ENCODE peak calls at places on chromosomes 1 and 21, in five cellular contexts. V, F, Y, A and I are unnamed samples.

GRCh38 chr1:231702321-231702720 is 75.7 kb downstream of the DISC1 start:
- DNase-seq in V (no peak), F (no peak), Y (no peak), A (no peak), I (no peak)

GRCh38 chr1:63835075-63835633 is 61.3 kb downstream of the ROR1 start:
- DNase-seq in V (no peak), F (no peak), Y (no peak), A (no peak), I (no peak)

GRCh38 chr1:16015960-16016901 is 1.6 kb downstream of the HSPB7 start:
- DNase-seq in V (peak; percentile 95), F (no peak), Y (no peak), A (peak; percentile 60), I (no peak)

GRCh38 chr1:170734412-170735175 is 70.7 kb downstream of the PRRX1 start:
- DNase-seq in V (no peak), F (no peak), Y (no peak), A (no peak), I (no peak)

GRCh38 chr1:56547977-56548376 is 31.4 kb downstream of the PLPP3 start:
- DNase-seq in V (no peak), F (no peak), Y (no peak), A (no peak), I (no peak)

GRCh38 chr21:22145555-22145954 is 1147.3 kb downstream of the NCAM2 start:
- DNase-seq in V (no peak), F (no peak), Y (no peak), A (no peak), I (no peak)

GRCh38 chr1:46333300-46334029 is 7.1 kb upstream of the NSUN4 start:
- DNase-seq in V (no peak), F (no peak), Y (peak; percentile 69), A (peak; percentile 18), I (no peak)

GRCh38 chr1:92323473-92324453 is 24.9 kb downstream of the RPAP2 start:
- DNase-seq in V (no peak), F (no peak), Y (peak; percentile 34), A (no peak), I (no peak)

GRCh38 chr1:101112051-101112770 is 86.6 kb upstream of the DPH5 start:
- DNase-seq in V (peak; percentile 74), F (no peak), Y (peak; percentile 20), A (no peak), I (peak; percentile 70)

GRCh38 chr21:41703857-41704501 is 62.9 kb downstream of the RIPK4 start:
- DNase-seq in V (no peak), F (peak; percentile 75), Y (peak; percentile 51), A (no peak), I (no peak)

GRCh38 chr1:32071758-32072621 is 749 bp upstream of the TMEM39B start:
- DNase-seq in V (no peak), F (no peak), Y (no peak), A (no peak), I (no peak)

GRCh38 chr1:63731117-63732043 is 42.4 kb upstream of the ROR1 start:
- DNase-seq in V (peak; percentile 72), F (no peak), Y (no peak), A (no peak), I (no peak)

GRCh38 chr1:29500651-29501050 is 264.3 kb downstream of the PTPRU start:
- DNase-seq in V (peak; percentile 29), F (no peak), Y (no peak), A (no peak), I (no peak)

GRCh38 chr1:29687601-29688244 is 451.4 kb downstream of the PTPRU start:
- DNase-seq in V (peak; percentile 6), F (no peak), Y (no peak), A (no peak), I (no peak)

GRCh38 chr1:44849575-44850132 is 6.6 kb upstream of the PTCH2 start:
- DNase-seq in V (no peak), F (no peak), Y (no peak), A (no peak), I (no peak)

GRCh38 chr1:18948048-18948912 is 8.2 kb downstream of the IFFO2 start:
- DNase-seq in V (peak; percentile 84), F (no peak), Y (no peak), A (no peak), I (peak; percentile 55)

GRCh38 chr21:16473965-16474364 is 744.2 kb downstream of the USP25 start:
- DNase-seq in V (no peak), F (no peak), Y (no peak), A (no peak), I (no peak)

GRCh38 chr1:229209816-229210215 is 61.1 kb upstream of the RAB4A start:
- DNase-seq in V (no peak), F (no peak), Y (no peak), A (no peak), I (no peak)

GRCh38 chr1:150877220-150877516 is 769 bp upstream of the ARNT start:
- DNase-seq in V (no peak), F (no peak), Y (peak; percentile 40), A (no peak), I (no peak)

GRCh38 chr1:177145102-177145779 is 19.3 kb downstream of the ASTN1 start:
- DNase-seq in V (no peak), F (no peak), Y (no peak), A (peak; percentile 72), I (no peak)

GRCh38 chr1:106173101-106173500 is 883.4 kb upstream of the PRMT6 start:
- DNase-seq in V (no peak), F (no peak), Y (no peak), A (no peak), I (no peak)

GRCh38 chr1:67978988-67979516 is 71.4 kb downstream of the DIRAS3 start:
- DNase-seq in V (no peak), F (no peak), Y (no peak), A (no peak), I (no peak)

GRCh38 chr1:167460836-167461235 is 57.5 kb downstream of the CD247 start:
- DNase-seq in V (no peak), F (no peak), Y (no peak), A (no peak), I (no peak)

GRCh38 chr1:20589331-20590312 is 725 bp downstream of the CDA start:
- DNase-seq in V (no peak), F (no peak), Y (no peak), A (peak; percentile 27), I (peak; percentile 72)

GRCh38 chr1:14140800-14141526 is 441.0 kb downstream of the PRDM2 start:
- DNase-seq in V (peak; percentile 80), F (peak; percentile 13), Y (no peak), A (peak; percentile 13), I (peak; percentile 69)

GRCh38 chr1:71424536-71424935 is 343.7 kb upstream of the ZRANB2 start:
- DNase-seq in V (no peak), F (no peak), Y (no peak), A (no peak), I (no peak)

DNA sequence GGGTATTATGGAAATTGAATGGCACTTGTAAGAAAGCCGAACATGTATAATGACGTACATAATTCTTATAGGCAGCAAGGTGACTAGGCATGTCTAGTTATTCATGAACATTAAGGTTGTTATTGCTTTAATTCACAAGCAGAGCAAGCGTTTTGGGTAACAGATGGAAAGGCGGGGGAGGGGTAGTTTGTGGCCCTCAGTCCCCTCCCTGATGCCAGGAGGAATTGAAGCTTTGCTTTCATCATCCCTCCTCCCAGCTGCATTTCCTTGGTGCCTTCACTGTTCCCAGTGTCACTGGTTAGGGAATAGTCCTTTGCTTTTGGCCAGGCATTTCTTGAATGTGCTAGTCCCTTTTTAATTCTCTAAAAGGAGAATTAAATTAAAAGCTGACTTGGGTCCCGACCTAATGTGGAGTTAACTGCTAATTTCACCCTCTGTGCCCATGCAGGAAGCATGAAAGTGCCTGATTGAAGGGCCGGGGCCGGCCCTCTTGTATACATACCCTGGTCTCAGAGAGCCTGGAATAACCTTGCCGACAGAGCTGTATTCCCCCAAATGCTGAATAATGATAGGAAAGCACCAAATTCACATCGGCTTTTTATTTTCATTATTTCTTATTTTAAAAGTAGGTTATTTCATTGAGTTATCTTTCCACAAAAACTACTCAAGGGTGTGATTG is 42.6 kb downstream of the RYR2 start:
- DNase-seq in V (no peak), F (no peak), Y (no peak), A (no peak), I (no peak)
- H3K4me1 ChIP-seq in V (no peaks in the 10 kb centered on the region), F (no peaks in the 10 kb centered on the region), Y (no peaks in the 10 kb centered on the region), A (peaks cover 19% of the 10 kb centered on the region), I (no peaks in the 10 kb centered on the region)

DNA sequence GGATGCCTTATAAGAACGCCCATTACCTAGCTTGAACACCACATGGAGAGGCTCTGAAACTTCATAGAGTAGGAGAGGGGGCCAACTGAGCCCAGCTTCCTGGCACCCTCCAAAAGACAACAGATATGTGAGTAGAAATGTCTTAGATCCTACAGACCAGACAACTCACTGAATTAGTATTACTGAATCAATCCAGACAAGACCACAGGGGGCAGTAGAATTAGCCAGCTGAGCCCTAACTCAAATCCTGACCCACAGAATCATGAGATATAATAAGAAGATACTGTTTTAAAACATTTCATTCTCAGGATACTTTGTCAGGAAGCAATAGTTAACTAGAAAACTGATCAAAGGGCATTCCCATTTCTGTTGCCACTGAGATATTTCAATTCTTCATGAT is 45.8 kb upstream of the C1orf21 start:
- DNase-seq in V (no peak), F (no peak), Y (no peak), A (no peak), I (no peak)
- TF ChIP-seq CTCF in V (no peak), F (no peak), Y (no peak), A (peak; percentile 29), I (no peak)

GRCh38 chr21:38810826-38811164 is 5.1 kb downstream of the ETS2 start:
- DNase-seq in V (no peak), F (no peak), Y (no peak), A (no peak), I (no peak)

GRCh38 chr21:38809170-38809878 is 3.6 kb downstream of the ETS2 start:
- DNase-seq in V (no peak), F (no peak), Y (no peak), A (no peak), I (no peak)

GRCh38 chr21:38807987-38808386 is 2.3 kb downstream of the ETS2 start:
- DNase-seq in V (no peak), F (no peak), Y (no peak), A (no peak), I (no peak)

GRCh38 chr21:38811257-38811656 is 5.5 kb downstream of the ETS2 start:
- DNase-seq in V (peak; percentile 12), F (no peak), Y (no peak), A (no peak), I (no peak)

DNA sequence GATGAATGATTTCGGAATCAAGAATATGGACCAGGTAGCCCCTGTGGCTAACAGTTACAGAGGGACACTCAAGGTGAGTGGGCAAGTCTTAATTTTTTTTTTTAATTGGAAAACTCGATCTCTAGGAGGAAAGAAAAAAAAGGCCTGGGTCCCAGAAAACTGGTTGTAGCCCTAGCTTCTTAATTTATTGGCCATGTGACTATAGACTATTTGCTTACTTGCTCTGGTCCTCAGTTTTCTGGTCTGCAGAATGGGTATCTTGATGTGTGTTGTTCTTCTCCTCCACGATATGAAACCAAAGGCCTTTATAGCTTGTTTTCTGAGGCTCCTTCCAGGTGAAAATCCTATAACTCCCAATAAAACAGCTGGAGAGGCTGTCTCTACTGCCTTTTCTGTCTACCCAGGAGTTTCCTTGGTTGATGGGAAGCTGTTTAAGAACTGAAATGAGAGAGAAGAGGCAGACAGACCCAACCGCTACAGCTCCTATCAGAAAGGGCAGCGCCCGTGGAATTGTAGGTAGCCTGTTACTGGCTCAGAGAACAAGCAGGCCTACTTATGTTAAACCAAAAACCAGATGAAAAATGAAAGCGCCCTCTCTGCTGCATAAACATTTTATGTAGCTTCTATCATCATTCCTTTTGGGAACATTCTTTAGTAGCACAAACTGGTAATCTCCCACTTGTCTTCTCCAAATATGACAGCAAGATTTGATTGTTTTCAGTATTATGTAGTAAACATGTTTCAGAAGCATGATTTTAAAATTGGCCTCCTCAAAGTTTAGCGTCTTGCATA is 4.5 kb downstream of the ETS2 start:
- DNase-seq in V (no peak), F (no peak), Y (no peak), A (no peak), I (no peak)
- H3K4me1 ChIP-seq in V (no peaks in the 10 kb centered on the region), F (no peaks in the 10 kb centered on the region), Y (no peaks in the 10 kb centered on the region), A (peaks cover 3% of the 10 kb centered on the region), I (peaks cover 79% of the 10 kb centered on the region)

GRCh38 chr1:226634156-226634588 is 85.6 kb downstream of the STUM start:
- DNase-seq in V (peak; percentile 88), F (peak; percentile 75), Y (peak; percentile 79), A (peak; percentile 83), I (peak; percentile 87)
- TF ChIP-seq CTCF in V (peak; percentile 94), F (peak; percentile 90), Y (peak; percentile 99), A (peak; percentile 91), I (peak; percentile 96)